ENCODE peak calls at places on chromosomes 1 and 21, in seven cellular contexts. Z is A172; P is endodermal cell; Y is NCI-H774; S is RCC 7860; E is stimulated activated CD8-positive, alpha-beta memory T cell treated with anti-CD3 and anti-CD28 coated beads, Interleukin-2, amount 100 ng/mL, for 48 hours; L is HTR-8/SVneo. V is an unnamed sample.

GRCh38 chr1:71157151-71157550 is 76.3 kb upstream of the ZRANB2 start:
- DNase-seq in Y (no peak), Z (no peak), L (no peak), P (no peak), E (no peak), S (no peak), V (no peak)

GRCh38 chr1:20443703-20444587 is 42.1 kb downstream of the CAMK2N1 start:
- DNase-seq in S (no peak), L (no peak), E (no peak), Z (no peak), Y (no peak), P (no peak), V (no peak)

GRCh38 chr1:223515416-223515815 is 122.2 kb downstream of the CCDC185 start:
- DNase-seq in Z (no peak), E (no peak), Y (no peak), P (no peak), S (no peak), L (no peak), V (no peak)

GRCh38 chr1:86872086-86872485 is 41.8 kb downstream of the SELENOF start:
- DNase-seq in Z (no peak), P (no peak), L (no peak), E (no peak), S (no peak), Y (no peak), V (no peak)

GRCh38 chr1:216461466-216461865 is 38.2 kb upstream of the USH2A start:
- DNase-seq in E (no peak), Y (no peak), Z (no peak), S (no peak), P (no peak), L (no peak), V (no peak)

GRCh38 chr1:246760426-246761347 is 36.5 kb downstream of the SCCPDH start:
- DNase-seq in L (no peak), E (no peak), Z (no peak), P (no peak), Y (no peak), S (no peak), V (no peak)

GRCh38 chr1:10667815-10668214 is 128.6 kb downstream of the CASZ1 start:
- DNase-seq in P (no peak), S (no peak), Z (no peak), L (no peak), Y (no peak), E (no peak), V (peak)

GRCh38 chr1:211576717-211577116 is 2.2 kb downstream of the SLC30A1 start:
- DNase-seq in Y (no peak), E (no peak), Z (no peak), P (no peak), L (no peak), S (no peak), V (no peak)

GRCh38 chr1:160171978-160172377 is 18.4 kb upstream of the CASQ1 start:
- DNase-seq in S (no peak), E (no peak), L (no peak), Y (no peak), Z (no peak), P (peak), V (no peak)

GRCh38 chr1:66119148-66119547 is 326.5 kb downstream of the PDE4B start:
- DNase-seq in S (no peak), E (no peak), Z (no peak), P (no peak), L (no peak), Y (no peak), V (peak)

GRCh38 chr1:236516929-236517704 is 6.7 kb upstream of the LGALS8 start:
- DNase-seq in Y (peak), Z (peak), S (no peak), P (no peak), E (no peak), L (no peak), V (no peak)

GRCh38 chr1:161066694-161067093 is 3.0 kb downstream of the ARHGAP30 start:
- DNase-seq in P (no peak), S (no peak), Z (no peak), E (no peak), L (no peak), Y (no peak), V (no peak)

GRCh38 chr1:17020502-17020901 is 8.8 kb upstream of the ATP13A2 start:
- DNase-seq in E (no peak), Z (no peak), L (no peak), S (no peak), P (no peak), Y (no peak), V (no peak)

GRCh38 chr1:204465469-204466415 is 28.9 kb downstream of the PIK3C2B start:
- DNase-seq in E (no peak), Y (no peak), Z (no peak), P (no peak), S (no peak), L (no peak), V (no peak)

GRCh38 chr1:175219774-175220173 is 27.2 kb upstream of the KIAA0040 start:
- DNase-seq in Z (no peak), S (no peak), E (no peak), P (no peak), Y (no peak), L (no peak), V (no peak)

GRCh38 chr1:202038688-202039346 is 28.4 kb downstream of the ELF3 start:
- DNase-seq in P (no peak), Z (no peak), S (no peak), L (no peak), E (no peak), Y (no peak), V (no peak)

GRCh38 chr1:30957560-30958222 is 49.1 kb upstream of the SDC3 start:
- DNase-seq in S (no peak), P (no peak), Z (no peak), Y (no peak), E (no peak), L (no peak), V (no peak)

GRCh38 chr1:39625462-39626273 is 13.8 kb downstream of the HEYL start:
- DNase-seq in S (no peak), Z (no peak), L (no peak), P (no peak), Y (no peak), E (no peak), V (no peak)

GRCh38 chr1:54826226-54826816 is 25.2 kb upstream of the TTC22 start:
- DNase-seq in L (no peak), E (no peak), Z (no peak), Y (no peak), P (no peak), S (no peak), V (no peak)

GRCh38 chr1:2163205-2163604 is 31.4 kb downstream of the FAAP20 start:
- DNase-seq in Z (no peak), E (no peak), L (no peak), S (no peak), Y (no peak), P (no peak), V (no peak)

GRCh38 chr1:35570589-35571137 is 2.5 kb upstream of the TFAP2E start:
- DNase-seq in E (no peak), Y (no peak), P (no peak), S (no peak), Z (peak), L (no peak), V (no peak)

GRCh38 chr1:228478326-228478725 is 8.9 kb upstream of the RNF187 start:
- DNase-seq in E (no peak), Y (no peak), L (no peak), S (no peak), P (no peak), Z (no peak), V (no peak)

GRCh38 chr1:244347942-244348341 is 103.8 kb downstream of the ADSS2 start:
- DNase-seq in E (no peak), L (no peak), Z (peak), P (peak), S (no peak), Y (no peak), V (no peak)

GRCh38 chr21:28160378-28160777 is 832.3 kb downstream of the LTN1 start:
- DNase-seq in P (no peak), Z (no peak), Y (no peak), E (no peak), L (no peak), S (peak), V (no peak)

GRCh38 chr1:156114101-156114918 is at the start of gene LMNA:
- DNase-seq in L (peak), E (peak), P (peak), Y (peak), S (peak), Z (peak), V (peak)

GRCh38 chr1:214525535-214526019 is 25.8 kb downstream of the PTPN14 start:
- DNase-seq in Y (no peak), L (no peak), S (peak), P (no peak), Z (peak), E (no peak), V (no peak)

GRCh38 chr1:107776898-107777663 is 187.9 kb downstream of the VAV3 start:
- DNase-seq in E (no peak), L (no peak), S (no peak), P (no peak), Z (no peak), Y (no peak), V (peak)

GRCh38 chr1:172561252-172561651 is 28.3 kb downstream of the SUCO start:
- DNase-seq in S (no peak), L (peak), Z (peak), P (no peak), Y (no peak), E (no peak), V (no peak)

GRCh38 chr1:12180903-12181302 is 14.1 kb downstream of the TNFRSF1B start:
- DNase-seq in P (no peak), Z (no peak), E (no peak), S (no peak), L (no peak), Y (no peak), V (no peak)

GRCh38 chr1:17762313-17762712 is 7.2 kb downstream of the ACTL8 start:
- DNase-seq in S (no peak), E (no peak), L (no peak), P (no peak), Z (no peak), Y (no peak), V (no peak)

GRCh38 chr1:223873044-223873443 is 27.3 kb upstream of the TP53BP2 start:
- DNase-seq in Y (no peak), P (no peak), L (no peak), Z (peak), E (no peak), S (peak), V (no peak)

GRCh38 chr1:201089621-201090020 is 22.6 kb downstream of the CACNA1S start:
- DNase-seq in E (no peak), Z (no peak), Y (no peak), L (no peak), P (no peak), S (no peak), V (no peak)

GRCh38 chr1:25977816-25978215 is 20.0 kb downstream of the PAFAH2 start:
- DNase-seq in Y (no peak), E (no peak), S (no peak), P (no peak), L (no peak), Z (no peak), V (no peak)

GRCh38 chr1:162177126-162177525 is 107.6 kb downstream of the NOS1AP start:
- DNase-seq in Y (no peak), S (no peak), P (no peak), L (no peak), E (no peak), Z (no peak), V (no peak)